ENCODE peak calls at places on chromosomes 5 and 9, in seven cellular contexts. S is heart left ventricle, E is aorta, J is DND-41, B is IMR-90, N is upper lobe of right lung, Q is Caco-2. Z is an unnamed sample. For H3K36me3, the result is how much of the 10 kb centered on the place peaks cover.

GRCh38 chr5:137954131-137954879 is 65.0 kb downstream of the PKD2L2 start:
- DNase-seq in Q (no peak), E (no peak), B (peak), S (no peak), J (no peak), N (no peak), Z (no peak)

GRCh38 chr5:104815212-104815611 is 1252.6 kb upstream of the NUDT12 start:
- DNase-seq in B (no peak), J (no peak), S (no peak), Q (no peak), N (no peak), E (no peak), Z (no peak)

GRCh38 chr9:136225748-136226679 is 19.6 kb downstream of the QSOX2 start:
- DNase-seq in Q (peak), J (peak), E (no peak), S (peak), B (peak), N (peak), Z (no peak)

GRCh38 chr5:6856658-6857057 is 143.4 kb downstream of the TENT4A start:
- DNase-seq in B (no peak), J (no peak), E (no peak), Q (no peak), N (no peak), S (no peak), Z (no peak)

GRCh38 chr5:14449052-14449661 is 132.4 kb upstream of the OTULINL start:
- DNase-seq in Q (no peak), N (no peak), E (no peak), S (peak), B (peak), J (no peak), Z (no peak)

GRCh38 chr5:143554194-143554717 is 150.8 kb upstream of the NR3C1 start:
- DNase-seq in N (no peak), Q (no peak), J (no peak), S (no peak), E (no peak), B (peak), Z (no peak)

GRCh38 chr5:17737087-17737486 is 102.8 kb downstream of the TAF11L14 start:
- DNase-seq in J (no peak), Q (no peak), N (no peak), S (no peak), B (peak), E (no peak), Z (no peak)

GRCh38 chr5:5675511-5675910 is 253.0 kb downstream of the ICE1 start:
- DNase-seq in S (peak), N (no peak), J (no peak), B (no peak), Q (no peak), E (no peak), Z (no peak)

GRCh38 chr9:116243708-116244107 is 90.1 kb downstream of the PAPPA start:
- DNase-seq in S (no peak), B (no peak), N (no peak), E (no peak), Q (no peak), J (no peak), Z (no peak)

GRCh38 chr9:6877671-6878161 is 119.9 kb downstream of the KDM4C start:
- DNase-seq in E (no peak), J (no peak), N (no peak), S (no peak), B (peak), Q (peak), Z (no peak)

GRCh38 chr9:36308281-36308680 is 50.0 kb upstream of the GNE start:
- DNase-seq in Q (no peak), B (no peak), S (no peak), N (no peak), E (no peak), J (no peak), Z (no peak)

GRCh38 chr5:40198736-40199135 is 481.0 kb upstream of the PTGER4 start:
- DNase-seq in B (no peak), N (no peak), Q (no peak), E (no peak), S (no peak), J (no peak), Z (no peak)

DNA sequence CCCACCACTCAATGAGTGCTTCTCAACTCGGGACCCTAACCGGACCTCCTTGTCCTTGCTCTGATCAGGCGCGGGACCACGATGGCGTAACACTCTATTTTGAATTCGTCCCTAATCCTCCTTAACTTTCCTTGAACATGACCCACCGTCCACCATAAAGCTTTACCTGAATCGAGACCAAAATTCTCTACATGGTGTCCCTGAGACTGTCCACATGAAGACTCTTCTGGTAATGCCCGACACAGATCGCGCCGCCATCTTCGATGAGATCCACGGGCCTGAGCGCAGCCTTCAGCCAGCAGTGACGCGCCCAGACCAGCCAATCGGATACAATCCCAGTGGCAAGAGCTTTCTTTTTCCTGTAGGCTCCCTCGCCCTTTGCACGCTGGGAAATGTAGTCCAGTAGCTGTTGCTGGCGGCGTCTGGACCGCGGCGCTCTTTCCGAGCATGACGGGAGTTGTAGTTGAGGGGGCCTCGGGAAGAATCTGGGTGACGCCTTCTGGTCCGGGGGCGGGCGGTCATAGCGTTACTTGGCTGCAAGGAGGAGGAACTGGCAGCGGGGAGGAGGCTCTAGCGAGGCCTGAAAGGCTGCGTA is at the start of the genes MRPL50 and ZNF189:
- DNase-seq in J (peak), Q (peak), B (peak), N (peak), E (peak), S (peak), Z (peak)
- H3K36me3 ChIP-seq in J (half or more), Q (under half), B (under half), N (under half), E (under half), S (under half), Z (under half)

GRCh38 chr9:133054194-133054890 is 7.4 kb upstream of the CEL start:
- DNase-seq in E (no peak), Q (no peak), N (no peak), S (peak), B (no peak), J (no peak), Z (no peak)
- H3K36me3 ChIP-seq in E (under half), Q (under half), N (half or more), S (half or more), B (half or more), J (half or more), Z (half or more)

GRCh38 chr9:89380437-89381307 is 62.4 kb downstream of the SECISBP2 start:
- DNase-seq in B (no peak), N (no peak), Q (no peak), S (no peak), E (no peak), J (no peak), Z (no peak)

GRCh38 chr9:89377411-89377810 is 59.1 kb downstream of the SECISBP2 start:
- DNase-seq in Q (no peak), S (no peak), B (no peak), E (no peak), N (no peak), J (no peak), Z (no peak)

GRCh38 chr9:89378541-89378940 is 60.2 kb downstream of the SECISBP2 start:
- DNase-seq in B (no peak), J (no peak), E (no peak), S (no peak), Q (no peak), N (no peak), Z (no peak)

GRCh38 chr9:89379508-89380115 is 61.3 kb downstream of the SECISBP2 start:
- DNase-seq in S (no peak), B (no peak), E (no peak), Q (no peak), J (no peak), N (no peak), Z (no peak)

GRCh38 chr9:89379031-89379430 is 60.7 kb downstream of the SECISBP2 start:
- DNase-seq in E (no peak), B (no peak), S (no peak), J (no peak), N (no peak), Q (no peak), Z (no peak)
- H3K36me3 ChIP-seq in E (under half), B (under half), S (under half), J (half or more), N (under half), Q (under half), Z (under half)

GRCh38 chr5:150895431-150896428 is 9.1 kb downstream of the ZNF300 start:
- DNase-seq in Q (no peak), J (no peak), S (no peak), N (no peak), E (no peak), B (no peak), Z (no peak)
- H3K36me3 ChIP-seq in Q (under half), J (under half), S (under half), N (under half), E (under half), B (under half), Z (half or more)

DNA sequence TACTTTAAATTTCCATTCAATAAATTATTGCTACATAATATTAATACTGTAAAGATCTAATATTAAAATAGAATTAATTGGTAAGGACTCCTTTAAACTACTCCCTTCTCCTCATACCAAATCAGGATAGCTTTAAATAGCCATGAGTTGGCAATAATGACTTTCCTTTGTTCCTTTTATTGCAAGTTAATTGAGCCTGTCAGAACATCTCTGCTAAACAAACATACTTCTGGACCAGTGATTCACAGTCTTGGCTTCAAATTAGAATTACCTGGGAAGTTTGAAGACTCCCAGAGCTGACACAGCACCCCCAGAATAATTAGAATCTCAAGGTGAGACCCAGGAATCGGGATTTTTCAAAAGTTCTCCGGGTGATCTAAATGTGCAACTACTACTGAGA is 18.7 kb downstream of the C5orf58 start:
- DNase-seq in J (no peak), B (no peak), N (no peak), E (no peak), S (no peak), Q (no peak), Z (no peak)
- H3K36me3 ChIP-seq in J (half or more), B (under half), N (half or more), E (under half), S (under half), Q (under half), Z (under half)

GRCh38 chr9:734831-735511 is 106.5 kb upstream of the DMRT1 start:
- DNase-seq in S (peak), B (peak), Q (no peak), E (peak), J (no peak), N (no peak), Z (peak)
- H3K36me3 ChIP-seq in S (half or more), B (under half), Q (under half), E (under half), J (under half), N (under half), Z (half or more)

DNA sequence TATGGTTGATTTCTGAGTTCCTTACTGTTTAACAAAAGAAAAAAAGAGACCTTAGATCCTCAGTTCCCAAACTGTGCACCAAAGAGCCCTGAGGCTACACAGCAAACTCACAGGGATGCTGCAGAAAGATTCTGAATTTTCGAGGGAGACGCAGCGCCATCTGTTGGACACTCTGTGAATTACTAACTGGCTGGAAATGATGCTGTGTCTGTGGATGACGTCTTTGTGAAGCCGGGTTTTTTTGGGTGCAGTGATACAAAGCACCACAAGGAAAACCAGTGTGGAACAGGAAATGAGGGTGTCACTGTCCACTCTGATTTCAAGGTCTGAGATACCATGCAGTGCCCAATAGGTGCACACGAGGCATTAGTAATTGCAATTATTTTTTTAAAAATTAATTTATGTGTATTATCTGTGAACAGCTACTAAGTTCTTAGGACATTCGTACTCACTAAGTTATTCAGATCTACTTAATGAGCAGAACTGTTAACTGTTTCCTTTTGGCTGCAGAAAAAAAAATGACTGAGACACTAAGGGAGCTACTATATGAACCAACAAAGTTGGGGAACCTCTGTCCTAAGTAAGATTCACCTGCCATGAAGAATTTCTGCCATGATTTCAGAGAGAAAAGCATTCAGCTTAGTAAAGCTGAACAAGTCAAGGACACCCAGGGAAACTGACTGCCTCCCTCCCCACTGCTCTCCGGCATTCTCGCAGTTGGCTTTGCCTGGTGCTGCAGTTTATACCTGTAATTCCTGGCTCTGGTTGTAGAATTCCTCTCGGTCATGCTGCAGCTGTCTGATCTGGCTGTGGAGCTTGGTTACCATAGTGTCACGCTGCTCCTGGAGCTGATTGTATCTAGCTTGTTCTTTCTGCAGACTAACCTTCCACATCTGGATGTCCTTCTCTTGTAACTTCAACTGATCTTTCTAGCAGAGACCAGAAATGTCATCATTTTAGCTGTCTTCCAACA is 23.4 kb downstream of the SPACA9 start:
- DNase-seq in B (peak), J (peak), N (no peak), S (peak), Q (peak), E (peak), Z (peak)
- H3K36me3 ChIP-seq in B (half or more), J (half or more), N (half or more), S (half or more), Q (under half), E (under half), Z (half or more)

GRCh38 chr9:121937248-121937647 is 155.9 kb downstream of the TTLL11 start:
- DNase-seq in S (no peak), E (no peak), B (no peak), Q (no peak), N (no peak), J (no peak), Z (no peak)
- H3K36me3 ChIP-seq in S (under half), E (under half), B (under half), Q (under half), N (under half), J (under half), Z (under half)

GRCh38 chr9:112145886-112146285 is 29.2 kb downstream of the SUSD1 start:
- DNase-seq in N (no peak), Q (no peak), J (no peak), E (no peak), S (no peak), B (peak), Z (no peak)
- H3K36me3 ChIP-seq in N (under half), Q (under half), J (under half), E (under half), S (under half), B (under half), Z (under half)

DNA sequence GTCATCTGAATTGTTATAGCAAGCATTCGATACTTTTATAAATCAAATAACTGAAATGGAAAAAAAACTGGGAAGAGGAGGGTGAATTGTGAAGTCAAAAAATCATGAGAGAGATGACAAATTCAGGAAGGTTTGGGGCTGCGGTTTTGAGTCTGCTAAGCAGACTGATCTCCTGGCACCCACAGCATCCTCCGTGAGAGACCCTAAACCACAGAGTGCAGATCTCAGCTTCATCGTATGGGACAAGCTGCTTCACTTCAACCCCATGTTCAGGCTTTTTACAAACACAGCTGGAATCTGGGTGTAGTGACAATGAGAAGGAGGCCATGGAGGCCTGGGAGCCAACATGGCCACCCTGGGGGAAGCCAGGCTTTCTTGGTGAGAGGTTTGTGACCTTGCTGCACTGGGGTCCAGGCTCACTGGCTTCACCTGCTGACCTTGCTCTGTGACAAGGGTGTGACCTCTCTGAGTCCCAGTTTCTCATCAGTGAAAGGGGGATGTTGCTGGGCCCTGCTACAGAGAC is 19.4 kb downstream of the USP20 start:
- DNase-seq in N (no peak), E (no peak), B (no peak), S (no peak), Q (no peak), J (peak), Z (no peak)
- H3K36me3 ChIP-seq in N (half or more), E (under half), B (half or more), S (half or more), Q (under half), J (half or more), Z (half or more)